ENCODE peak calls at places on chromosome 6, in nine cellular contexts. One of them, this sample, is unnamed.

GRCh38 chr6:5359413-5359812 is 98.1 kb downstream of the FARS2 start:
- DNase-seq in non-pigmented ciliary epithelial cell: no peak
- DNase-seq in DMS153: peak; percentile 5
- DNase-seq in activated CD4-positive, alpha-beta T cell treated with anti-CD3 and anti-CD28 coated beads, Interleukin-2, amount 50 U/mL, for 4 hours: no peak
- DNase-seq in left ventricle myocardium inferior: no peak
- DNase-seq in anterior cingulate cortex: no peak
- DNase-seq in stomach: no peak
- DNase-seq in naive thymus-derived CD4-positive, alpha-beta T cell: no peak
- DNase-seq in NCI-H1436: peak; percentile 37
- DNase-seq in this sample: no peak

GRCh38 chr6:121451250-121451649 is 15.8 kb downstream of the GJA1 start:
- DNase-seq in non-pigmented ciliary epithelial cell: no peak
- DNase-seq in DMS153: no peak
- DNase-seq in activated CD4-positive, alpha-beta T cell treated with anti-CD3 and anti-CD28 coated beads, Interleukin-2, amount 50 U/mL, for 4 hours: no peak
- DNase-seq in left ventricle myocardium inferior: no peak
- DNase-seq in anterior cingulate cortex: no peak
- DNase-seq in stomach: no peak
- DNase-seq in naive thymus-derived CD4-positive, alpha-beta T cell: no peak
- DNase-seq in NCI-H1436: no peak
- DNase-seq in this sample: no peak

GRCh38 chr6:152380993-152381898 is 255.9 kb downstream of the SYNE1 start:
- DNase-seq in non-pigmented ciliary epithelial cell: peak; percentile 91
- DNase-seq in DMS153: no peak
- DNase-seq in activated CD4-positive, alpha-beta T cell treated with anti-CD3 and anti-CD28 coated beads, Interleukin-2, amount 50 U/mL, for 4 hours: no peak
- DNase-seq in left ventricle myocardium inferior: peak; percentile 71
- DNase-seq in anterior cingulate cortex: peak; percentile 61
- DNase-seq in stomach: peak; percentile 41
- DNase-seq in naive thymus-derived CD4-positive, alpha-beta T cell: no peak
- DNase-seq in NCI-H1436: no peak
- DNase-seq in this sample: peak; percentile 85

GRCh38 chr6:97077380-97077779 is 152.9 kb downstream of the KLHL32 start:
- DNase-seq in non-pigmented ciliary epithelial cell: no peak
- DNase-seq in DMS153: no peak
- DNase-seq in activated CD4-positive, alpha-beta T cell treated with anti-CD3 and anti-CD28 coated beads, Interleukin-2, amount 50 U/mL, for 4 hours: no peak
- DNase-seq in left ventricle myocardium inferior: no peak
- DNase-seq in anterior cingulate cortex: no peak
- DNase-seq in stomach: no peak
- DNase-seq in naive thymus-derived CD4-positive, alpha-beta T cell: no peak
- DNase-seq in NCI-H1436: no peak
- DNase-seq in this sample: no peak

GRCh38 chr6:43977404-43978111 is 149.7 kb downstream of the MRPL14 start:
- DNase-seq in non-pigmented ciliary epithelial cell: no peak
- DNase-seq in DMS153: no peak
- DNase-seq in activated CD4-positive, alpha-beta T cell treated with anti-CD3 and anti-CD28 coated beads, Interleukin-2, amount 50 U/mL, for 4 hours: no peak
- DNase-seq in left ventricle myocardium inferior: no peak
- DNase-seq in anterior cingulate cortex: no peak
- DNase-seq in stomach: peak; percentile 23
- DNase-seq in naive thymus-derived CD4-positive, alpha-beta T cell: no peak
- DNase-seq in NCI-H1436: no peak
- DNase-seq in this sample: no peak

GRCh38 chr6:7561153-7561964 is 19.9 kb downstream of the DSP start:
- DNase-seq in non-pigmented ciliary epithelial cell: no peak
- DNase-seq in DMS153: peak; percentile 96
- DNase-seq in activated CD4-positive, alpha-beta T cell treated with anti-CD3 and anti-CD28 coated beads, Interleukin-2, amount 50 U/mL, for 4 hours: no peak
- DNase-seq in left ventricle myocardium inferior: no peak
- DNase-seq in anterior cingulate cortex: no peak
- DNase-seq in stomach: peak; percentile 90
- DNase-seq in naive thymus-derived CD4-positive, alpha-beta T cell: no peak
- DNase-seq in NCI-H1436: peak; percentile 63
- DNase-seq in this sample: no peak

GRCh38 chr6:159966981-159967380 is 1.9 kb upstream of the IGF2R start:
- DNase-seq in non-pigmented ciliary epithelial cell: no peak
- DNase-seq in DMS153: no peak
- DNase-seq in activated CD4-positive, alpha-beta T cell treated with anti-CD3 and anti-CD28 coated beads, Interleukin-2, amount 50 U/mL, for 4 hours: no peak
- DNase-seq in left ventricle myocardium inferior: no peak
- DNase-seq in anterior cingulate cortex: no peak
- DNase-seq in stomach: no peak
- DNase-seq in naive thymus-derived CD4-positive, alpha-beta T cell: no peak
- DNase-seq in NCI-H1436: no peak
- DNase-seq in this sample: no peak

GRCh38 chr6:91476000-91476399 is 889.1 kb upstream of the MAP3K7 start:
- DNase-seq in non-pigmented ciliary epithelial cell: peak; percentile 26
- DNase-seq in DMS153: peak; percentile 23
- DNase-seq in activated CD4-positive, alpha-beta T cell treated with anti-CD3 and anti-CD28 coated beads, Interleukin-2, amount 50 U/mL, for 4 hours: no peak
- DNase-seq in left ventricle myocardium inferior: no peak
- DNase-seq in anterior cingulate cortex: no peak
- DNase-seq in stomach: no peak
- DNase-seq in naive thymus-derived CD4-positive, alpha-beta T cell: no peak
- DNase-seq in NCI-H1436: peak; percentile 43
- DNase-seq in this sample: no peak

GRCh38 chr6:39684790-39685485 is 40.3 kb downstream of the KIF6 start:
- DNase-seq in non-pigmented ciliary epithelial cell: no peak
- DNase-seq in DMS153: no peak
- DNase-seq in activated CD4-positive, alpha-beta T cell treated with anti-CD3 and anti-CD28 coated beads, Interleukin-2, amount 50 U/mL, for 4 hours: no peak
- DNase-seq in left ventricle myocardium inferior: no peak
- DNase-seq in anterior cingulate cortex: no peak
- DNase-seq in stomach: no peak
- DNase-seq in naive thymus-derived CD4-positive, alpha-beta T cell: no peak
- DNase-seq in NCI-H1436: no peak
- DNase-seq in this sample: no peak

GRCh38 chr6:169969372-169970099 is 218.1 kb downstream of the ERMARD start:
- DNase-seq in non-pigmented ciliary epithelial cell: no peak
- DNase-seq in DMS153: no peak
- DNase-seq in activated CD4-positive, alpha-beta T cell treated with anti-CD3 and anti-CD28 coated beads, Interleukin-2, amount 50 U/mL, for 4 hours: no peak
- DNase-seq in left ventricle myocardium inferior: no peak
- DNase-seq in anterior cingulate cortex: no peak
- DNase-seq in stomach: peak; percentile 23
- DNase-seq in naive thymus-derived CD4-positive, alpha-beta T cell: no peak
- DNase-seq in NCI-H1436: no peak
- DNase-seq in this sample: no peak

GRCh38 chr6:144895890-144896289 is 610.8 kb downstream of the UTRN start:
- DNase-seq in non-pigmented ciliary epithelial cell: no peak
- DNase-seq in DMS153: no peak
- DNase-seq in activated CD4-positive, alpha-beta T cell treated with anti-CD3 and anti-CD28 coated beads, Interleukin-2, amount 50 U/mL, for 4 hours: no peak
- DNase-seq in left ventricle myocardium inferior: no peak
- DNase-seq in anterior cingulate cortex: no peak
- DNase-seq in stomach: no peak
- DNase-seq in naive thymus-derived CD4-positive, alpha-beta T cell: no peak
- DNase-seq in NCI-H1436: no peak
- DNase-seq in this sample: no peak

GRCh38 chr6:169287675-169288074 is 34.0 kb upstream of the THBS2 start:
- DNase-seq in non-pigmented ciliary epithelial cell: no peak
- DNase-seq in DMS153: no peak
- DNase-seq in activated CD4-positive, alpha-beta T cell treated with anti-CD3 and anti-CD28 coated beads, Interleukin-2, amount 50 U/mL, for 4 hours: no peak
- DNase-seq in left ventricle myocardium inferior: no peak
- DNase-seq in anterior cingulate cortex: no peak
- DNase-seq in stomach: no peak
- DNase-seq in naive thymus-derived CD4-positive, alpha-beta T cell: no peak
- DNase-seq in NCI-H1436: no peak
- DNase-seq in this sample: no peak

GRCh38 chr6:1335367-1336037 is 23.6 kb downstream of the FOXQ1 start:
- DNase-seq in non-pigmented ciliary epithelial cell: peak; percentile 47
- DNase-seq in DMS153: no peak
- DNase-seq in activated CD4-positive, alpha-beta T cell treated with anti-CD3 and anti-CD28 coated beads, Interleukin-2, amount 50 U/mL, for 4 hours: no peak
- DNase-seq in left ventricle myocardium inferior: no peak
- DNase-seq in anterior cingulate cortex: no peak
- DNase-seq in stomach: peak; percentile 84
- DNase-seq in naive thymus-derived CD4-positive, alpha-beta T cell: no peak
- DNase-seq in NCI-H1436: no peak
- DNase-seq in this sample: peak; percentile 58

GRCh38 chr6:112357801-112358200 is 10.7 kb downstream of the RFPL4B start:
- DNase-seq in non-pigmented ciliary epithelial cell: peak; percentile 26
- DNase-seq in DMS153: no peak
- DNase-seq in activated CD4-positive, alpha-beta T cell treated with anti-CD3 and anti-CD28 coated beads, Interleukin-2, amount 50 U/mL, for 4 hours: no peak
- DNase-seq in left ventricle myocardium inferior: no peak
- DNase-seq in anterior cingulate cortex: no peak
- DNase-seq in stomach: no peak
- DNase-seq in naive thymus-derived CD4-positive, alpha-beta T cell: no peak
- DNase-seq in NCI-H1436: no peak
- DNase-seq in this sample: no peak

GRCh38 chr6:155330922-155331321 is 16.6 kb upstream of the TFB1M start:
- DNase-seq in non-pigmented ciliary epithelial cell: no peak
- DNase-seq in DMS153: no peak
- DNase-seq in activated CD4-positive, alpha-beta T cell treated with anti-CD3 and anti-CD28 coated beads, Interleukin-2, amount 50 U/mL, for 4 hours: no peak
- DNase-seq in left ventricle myocardium inferior: no peak
- DNase-seq in anterior cingulate cortex: no peak
- DNase-seq in stomach: no peak
- DNase-seq in naive thymus-derived CD4-positive, alpha-beta T cell: no peak
- DNase-seq in NCI-H1436: no peak
- DNase-seq in this sample: no peak

GRCh38 chr6:36499918-36500317 is 47.4 kb downstream of the STK38 start:
- DNase-seq in non-pigmented ciliary epithelial cell: no peak
- DNase-seq in DMS153: no peak
- DNase-seq in activated CD4-positive, alpha-beta T cell treated with anti-CD3 and anti-CD28 coated beads, Interleukin-2, amount 50 U/mL, for 4 hours: no peak
- DNase-seq in left ventricle myocardium inferior: no peak
- DNase-seq in anterior cingulate cortex: no peak
- DNase-seq in stomach: no peak
- DNase-seq in naive thymus-derived CD4-positive, alpha-beta T cell: no peak
- DNase-seq in NCI-H1436: no peak
- DNase-seq in this sample: no peak

GRCh38 chr6:33822575-33823395 is 19.0 kb upstream of the MLN start:
- DNase-seq in non-pigmented ciliary epithelial cell: no peak
- DNase-seq in DMS153: peak; percentile 12
- DNase-seq in activated CD4-positive, alpha-beta T cell treated with anti-CD3 and anti-CD28 coated beads, Interleukin-2, amount 50 U/mL, for 4 hours: no peak
- DNase-seq in left ventricle myocardium inferior: no peak
- DNase-seq in anterior cingulate cortex: no peak
- DNase-seq in stomach: no peak
- DNase-seq in naive thymus-derived CD4-positive, alpha-beta T cell: no peak
- DNase-seq in NCI-H1436: peak; percentile 81
- DNase-seq in this sample: no peak

GRCh38 chr6:55265409-55266114 is 61.7 kb upstream of the GFRAL start:
- DNase-seq in non-pigmented ciliary epithelial cell: no peak
- DNase-seq in DMS153: no peak
- DNase-seq in activated CD4-positive, alpha-beta T cell treated with anti-CD3 and anti-CD28 coated beads, Interleukin-2, amount 50 U/mL, for 4 hours: no peak
- DNase-seq in left ventricle myocardium inferior: no peak
- DNase-seq in anterior cingulate cortex: no peak
- DNase-seq in stomach: no peak
- DNase-seq in naive thymus-derived CD4-positive, alpha-beta T cell: no peak
- DNase-seq in NCI-H1436: no peak
- DNase-seq in this sample: no peak

GRCh38 chr6:155377061-155377460 is 62.8 kb upstream of the TFB1M start:
- DNase-seq in non-pigmented ciliary epithelial cell: peak; percentile 86
- DNase-seq in DMS153: no peak
- DNase-seq in activated CD4-positive, alpha-beta T cell treated with anti-CD3 and anti-CD28 coated beads, Interleukin-2, amount 50 U/mL, for 4 hours: no peak
- DNase-seq in left ventricle myocardium inferior: no peak
- DNase-seq in anterior cingulate cortex: no peak
- DNase-seq in stomach: no peak
- DNase-seq in naive thymus-derived CD4-positive, alpha-beta T cell: no peak
- DNase-seq in NCI-H1436: no peak
- DNase-seq in this sample: no peak

This sample was measured in psoas muscle.